ENCODE peak calls at places on chromosomes 3 and 15, in eight cellular contexts. Q, I, R, N, S, A, F and L are unnamed samples.

GRCh38 chr3:4494807-4495200 is 1.7 kb downstream of the ITPR1 start:
- DNase-seq in Q (no peak), I (no peak), R (no peak), N (no peak), S (no peak), A (no peak), F (no peak), L (no peak)

GRCh38 chr3:62888180-62888579 is 13.0 kb upstream of the CADPS start:
- DNase-seq in Q (peak), I (no peak), R (no peak), N (no peak), S (no peak), A (no peak), F (no peak), L (no peak)

GRCh38 chr3:114721209-114721608 is 425.9 kb downstream of the ZBTB20 start:
- DNase-seq in Q (no peak), I (no peak), R (no peak), N (no peak), S (no peak), A (no peak), F (no peak), L (no peak)

GRCh38 chr15:77504310-77504709 is 83.6 kb downstream of the HMG20A start:
- DNase-seq in Q (no peak), I (no peak), R (no peak), N (no peak), S (no peak), A (no peak), F (no peak), L (peak)

GRCh38 chr3:48247401-48247807 is 6.5 kb downstream of the ZNF589 start:
- DNase-seq in Q (no peak), I (no peak), R (no peak), N (no peak), S (no peak), A (no peak), F (no peak), L (no peak)

GRCh38 chr3:177427540-177427939 is 230.3 kb upstream of the TBL1XR1 start:
- DNase-seq in Q (no peak), I (no peak), R (no peak), N (no peak), S (no peak), A (peak), F (no peak), L (no peak)

GRCh38 chr3:186143280-186143679 is 34.4 kb upstream of the ETV5 start:
- DNase-seq in Q (peak), I (no peak), R (no peak), N (no peak), S (no peak), A (no peak), F (no peak), L (no peak)

GRCh38 chr15:41024141-41024540 is 70.9 kb downstream of the CHAC1 start:
- DNase-seq in Q (no peak), I (no peak), R (no peak), N (no peak), S (no peak), A (peak), F (no peak), L (no peak)

GRCh38 chr3:5638550-5638949 is 451.0 kb downstream of the EDEM1 start:
- DNase-seq in Q (no peak), I (no peak), R (no peak), N (no peak), S (no peak), A (no peak), F (no peak), L (no peak)

GRCh38 chr3:127815641-127816605 is 6.4 kb downstream of the MGLL start:
- DNase-seq in Q (no peak), I (no peak), R (no peak), N (no peak), S (no peak), A (no peak), F (no peak), L (no peak)

GRCh38 chr3:152769523-152769922 is 65.4 kb upstream of the P2RY1 start:
- DNase-seq in Q (no peak), I (no peak), R (no peak), N (no peak), S (peak), A (peak), F (peak), L (no peak)

GRCh38 chr15:75947117-75947516 is 43.4 kb downstream of the FBXO22 start:
- DNase-seq in Q (no peak), I (no peak), R (no peak), N (no peak), S (no peak), A (peak), F (no peak), L (no peak)

GRCh38 chr3:52222319-52223221 is 2.9 kb downstream of the TLR9 start:
- DNase-seq in Q (no peak), I (no peak), R (no peak), N (no peak), S (no peak), A (no peak), F (no peak), L (peak)

GRCh38 chr3:113844622-113845222 is 6.1 kb downstream of the GRAMD1C start:
- DNase-seq in Q (no peak), I (no peak), R (no peak), N (no peak), S (no peak), A (peak), F (peak), L (no peak)

GRCh38 chr3:152205097-152205593 is 63.6 kb upstream of the MBNL1 start:
- DNase-seq in Q (no peak), I (no peak), R (no peak), N (no peak), S (peak), A (no peak), F (peak), L (no peak)

GRCh38 chr3:136251511-136251910 is 1.4 kb downstream of the PCCB start:
- DNase-seq in Q (no peak), I (no peak), R (no peak), N (no peak), S (no peak), A (no peak), F (peak), L (no peak)

GRCh38 chr3:121989943-121990342 is 32.1 kb downstream of the ILDR1 start:
- DNase-seq in Q (no peak), I (no peak), R (no peak), N (no peak), S (no peak), A (peak), F (no peak), L (no peak)

GRCh38 chr3:172203522-172204258 is 164.3 kb downstream of the FNDC3B start:
- DNase-seq in Q (no peak), I (no peak), R (no peak), N (no peak), S (no peak), A (no peak), F (no peak), L (no peak)

GRCh38 chr3:129602309-129602708 is 4.2 kb downstream of the PLXND1 start:
- DNase-seq in Q (no peak), I (no peak), R (no peak), N (no peak), S (no peak), A (no peak), F (no peak), L (no peak)

GRCh38 chr15:38885001-38885400 is 320.4 kb upstream of the RASGRP1 start:
- DNase-seq in Q (no peak), I (no peak), R (no peak), N (no peak), S (no peak), A (no peak), F (no peak), L (no peak)

GRCh38 chr15:89132611-89133242 is 44.5 kb downstream of the ABHD2 start:
- DNase-seq in Q (no peak), I (peak), R (no peak), N (no peak), S (no peak), A (no peak), F (no peak), L (no peak)

GRCh38 chr3:98966862-98967554 is 65.5 kb upstream of the DCBLD2 start:
- DNase-seq in Q (no peak), I (no peak), R (no peak), N (no peak), S (no peak), A (no peak), F (no peak), L (no peak)

GRCh38 chr15:20357139-20358065 is 184.2 kb downstream of the GOLGA6L6 start:
- DNase-seq in Q (no peak), I (peak), R (no peak), N (no peak), S (no peak), A (no peak), F (peak), L (peak)

GRCh38 chr15:69666921-69667811 is 214.5 kb downstream of the RPLP1 start:
- DNase-seq in Q (no peak), I (no peak), R (no peak), N (no peak), S (peak), A (no peak), F (peak), L (no peak)

GRCh38 chr3:52005571-52005986 is 9.9 kb upstream of the RPL29 start:
- DNase-seq in Q (no peak), I (peak), R (no peak), N (peak), S (no peak), A (no peak), F (no peak), L (no peak)

GRCh38 chr15:97235285-97235985 is 725.1 kb upstream of the ARRDC4 start:
- DNase-seq in Q (peak), I (no peak), R (peak), N (peak), S (no peak), A (peak), F (no peak), L (no peak)

GRCh38 chr3:72338082-72338941 is 509.9 kb downstream of the SHQ1 start:
- DNase-seq in Q (no peak), I (no peak), R (no peak), N (no peak), S (no peak), A (no peak), F (no peak), L (no peak)

GRCh38 chr3:46931631-46932441 is 44.7 kb downstream of the CCDC12 start:
- DNase-seq in Q (no peak), I (peak), R (no peak), N (no peak), S (no peak), A (peak), F (no peak), L (no peak)

GRCh38 chr3:184655597-184655996 is 56.3 kb downstream of the MAGEF1 start:
- DNase-seq in Q (no peak), I (no peak), R (no peak), N (no peak), S (no peak), A (no peak), F (no peak), L (no peak)

GRCh38 chr15:57421540-57421939 is 45.2 kb downstream of the CGNL1 start:
- DNase-seq in Q (no peak), I (no peak), R (no peak), N (no peak), S (no peak), A (no peak), F (no peak), L (no peak)

GRCh38 chr3:58167431-58168351 is 43.1 kb downstream of the DNASE1L3 start:
- DNase-seq in Q (peak), I (peak), R (peak), N (peak), S (no peak), A (peak), F (peak), L (no peak)

GRCh38 chr3:141058996-141059395 is 7.8 kb downstream of the SPSB4 start:
- DNase-seq in Q (no peak), I (no peak), R (no peak), N (no peak), S (no peak), A (no peak), F (no peak), L (peak)

GRCh38 chr3:185732782-185733181 is 92.1 kb downstream of the IGF2BP2 start:
- DNase-seq in Q (no peak), I (no peak), R (no peak), N (no peak), S (no peak), A (no peak), F (no peak), L (no peak)

GRCh38 chr15:60255390-60255789 is 142.4 kb downstream of the ANXA2 start:
- DNase-seq in Q (no peak), I (no peak), R (no peak), N (no peak), S (peak), A (peak), F (peak), L (no peak)

GRCh38 chr3:31918179-31919165 is 62.6 kb downstream of the OSBPL10 start:
- DNase-seq in Q (no peak), I (no peak), R (no peak), N (no peak), S (peak), A (peak), F (peak), L (no peak)

GRCh38 chr15:97566957-97567356 is 393.5 kb upstream of the ARRDC4 start:
- DNase-seq in Q (no peak), I (no peak), R (no peak), N (no peak), S (no peak), A (no peak), F (no peak), L (no peak)

GRCh38 chr3:52437326-52438103 is 7.4 kb downstream of the SEMA3G start:
- DNase-seq in Q (no peak), I (peak), R (no peak), N (no peak), S (no peak), A (no peak), F (no peak), L (no peak)

GRCh38 chr3:31534036-31534435 is 1.3 kb downstream of the STT3B start:
- DNase-seq in Q (no peak), I (no peak), R (no peak), N (no peak), S (no peak), A (peak), F (peak), L (no peak)

GRCh38 chr3:71881041-71881440 is 96.1 kb upstream of the PROK2 start:
- DNase-seq in Q (no peak), I (no peak), R (no peak), N (no peak), S (no peak), A (no peak), F (no peak), L (no peak)

GRCh38 chr3:127064391-127065137 is 81.6 kb downstream of the PLXNA1 start:
- DNase-seq in Q (no peak), I (no peak), R (no peak), N (no peak), S (no peak), A (peak), F (no peak), L (no peak)

GRCh38 chr3:104614564-104614963 is 752.1 kb upstream of the ALCAM start:
- DNase-seq in Q (no peak), I (no peak), R (no peak), N (no peak), S (no peak), A (no peak), F (no peak), L (no peak)

GRCh38 chr3:104606812-104607211 is 759.9 kb upstream of the ALCAM start:
- DNase-seq in Q (no peak), I (no peak), R (no peak), N (no peak), S (no peak), A (no peak), F (no peak), L (no peak)

GRCh38 chr3:104612218-104612617 is 754.5 kb upstream of the ALCAM start:
- DNase-seq in Q (no peak), I (no peak), R (no peak), N (no peak), S (no peak), A (no peak), F (no peak), L (no peak)

DNA sequence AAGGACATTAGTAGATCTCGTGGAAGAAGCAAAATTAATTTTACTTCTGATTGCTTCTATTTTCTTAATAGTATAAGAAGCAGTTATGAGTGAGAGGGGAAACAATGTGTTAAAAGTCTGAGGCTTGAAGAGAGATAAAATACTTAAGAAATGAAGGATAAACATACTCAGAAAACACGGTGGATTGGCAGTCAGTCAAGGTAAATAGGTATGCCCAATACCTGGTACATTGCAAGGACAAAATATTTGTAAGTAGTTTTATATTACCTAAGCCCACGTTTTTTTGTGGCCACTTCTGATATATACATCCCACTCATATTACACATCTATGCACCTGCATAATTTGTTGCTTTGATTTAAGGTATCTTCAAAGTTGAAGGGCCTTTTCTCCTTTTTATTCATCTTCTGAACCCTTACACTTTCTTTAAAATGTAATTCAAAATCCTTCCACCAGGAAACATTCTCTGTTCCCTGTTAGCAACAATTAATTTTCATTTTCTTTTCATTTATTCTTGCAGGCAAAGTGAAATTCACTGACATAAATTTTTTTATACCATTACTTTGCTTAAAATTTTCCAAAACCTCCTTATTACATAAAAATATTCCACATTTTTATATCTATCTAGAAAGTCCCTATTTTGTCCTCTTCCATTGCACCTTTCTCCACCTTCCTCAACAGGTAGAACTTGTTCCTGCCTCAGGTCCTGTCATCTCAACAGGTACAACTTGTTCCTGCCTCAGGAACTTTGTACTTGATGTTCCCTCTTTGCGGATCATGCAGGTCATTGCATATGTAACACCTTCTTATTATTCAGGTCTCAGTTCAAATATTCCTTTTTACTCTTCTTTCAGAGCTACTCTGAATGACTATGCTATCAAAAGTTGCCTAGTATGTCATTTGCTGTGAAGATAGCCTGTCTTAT is 755.7 kb upstream of the ALCAM start:
- DNase-seq in Q (no peak), I (no peak), R (no peak), N (no peak), S (no peak), A (no peak), F (no peak), L (no peak)
- TF ChIP-seq CTCF in Q (peak), I (no peak), R (no peak), N (no peak), S (no peak), A (no peak), F (no peak), L (peak)

GRCh38 chr3:9399746-9400145 is 2.3 kb downstream of the SETD5 start:
- DNase-seq in Q (peak), I (peak), R (no peak), N (peak), S (no peak), A (peak), F (peak), L (peak)
- TF ChIP-seq CTCF in Q (no peak), I (no peak), R (no peak), N (no peak), S (no peak), A (peak), F (no peak), L (peak)

GRCh38 chr3:28903171-28903601 is 377.7 kb upstream of the RBMS3 start:
- DNase-seq in Q (no peak), I (peak), R (no peak), N (no peak), S (no peak), A (no peak), F (no peak), L (peak)

GRCh38 chr3:28905798-28906197 is 375.1 kb upstream of the RBMS3 start:
- DNase-seq in Q (no peak), I (no peak), R (no peak), N (no peak), S (no peak), A (no peak), F (no peak), L (no peak)

GRCh38 chr3:28906561-28907310 is 374.1 kb upstream of the RBMS3 start:
- DNase-seq in Q (no peak), I (no peak), R (no peak), N (no peak), S (no peak), A (no peak), F (no peak), L (no peak)

GRCh38 chr3:28912120-28912885 is 368.6 kb upstream of the RBMS3 start:
- DNase-seq in Q (no peak), I (no peak), R (no peak), N (no peak), S (no peak), A (peak), F (no peak), L (no peak)

GRCh38 chr3:28907616-28908015 is 373.3 kb upstream of the RBMS3 start:
- DNase-seq in Q (no peak), I (no peak), R (no peak), N (no peak), S (no peak), A (no peak), F (no peak), L (no peak)
- TF ChIP-seq CTCF in Q (no peak), I (no peak), R (no peak), N (no peak), S (no peak), A (no peak), F (no peak), L (no peak)

GRCh38 chr3:148642214-148642613 is 55.5 kb upstream of the AGTR1 start:
- DNase-seq in Q (no peak), I (no peak), R (no peak), N (no peak), S (no peak), A (peak), F (no peak), L (no peak)
- TF ChIP-seq CTCF in Q (no peak), I (no peak), R (no peak), N (no peak), S (no peak), A (no peak), F (no peak), L (no peak)

GRCh38 chr15:90201150-90201943 is at the start of gene SEMA4B:
- DNase-seq in Q (peak), I (peak), R (peak), N (peak), S (peak), A (peak), F (peak), L (no peak)
- TF ChIP-seq CTCF in Q (no peak), I (no peak), R (no peak), N (no peak), S (no peak), A (no peak), F (no peak), L (no peak)

GRCh38 chr3:124345845-124346244 is 353.9 kb upstream of the ROPN1 start:
- DNase-seq in Q (no peak), I (no peak), R (no peak), N (no peak), S (no peak), A (no peak), F (no peak), L (no peak)

GRCh38 chr3:124347418-124347817 is 355.5 kb upstream of the ROPN1 start:
- DNase-seq in Q (no peak), I (no peak), R (no peak), N (no peak), S (no peak), A (no peak), F (no peak), L (no peak)

GRCh38 chr3:124352143-124352528 is 360.2 kb upstream of the ROPN1 start:
- DNase-seq in Q (no peak), I (no peak), R (no peak), N (no peak), S (no peak), A (no peak), F (no peak), L (no peak)

GRCh38 chr3:124346487-124346886 is 354.6 kb upstream of the ROPN1 start:
- DNase-seq in Q (no peak), I (no peak), R (no peak), N (no peak), S (no peak), A (no peak), F (no peak), L (no peak)

DNA sequence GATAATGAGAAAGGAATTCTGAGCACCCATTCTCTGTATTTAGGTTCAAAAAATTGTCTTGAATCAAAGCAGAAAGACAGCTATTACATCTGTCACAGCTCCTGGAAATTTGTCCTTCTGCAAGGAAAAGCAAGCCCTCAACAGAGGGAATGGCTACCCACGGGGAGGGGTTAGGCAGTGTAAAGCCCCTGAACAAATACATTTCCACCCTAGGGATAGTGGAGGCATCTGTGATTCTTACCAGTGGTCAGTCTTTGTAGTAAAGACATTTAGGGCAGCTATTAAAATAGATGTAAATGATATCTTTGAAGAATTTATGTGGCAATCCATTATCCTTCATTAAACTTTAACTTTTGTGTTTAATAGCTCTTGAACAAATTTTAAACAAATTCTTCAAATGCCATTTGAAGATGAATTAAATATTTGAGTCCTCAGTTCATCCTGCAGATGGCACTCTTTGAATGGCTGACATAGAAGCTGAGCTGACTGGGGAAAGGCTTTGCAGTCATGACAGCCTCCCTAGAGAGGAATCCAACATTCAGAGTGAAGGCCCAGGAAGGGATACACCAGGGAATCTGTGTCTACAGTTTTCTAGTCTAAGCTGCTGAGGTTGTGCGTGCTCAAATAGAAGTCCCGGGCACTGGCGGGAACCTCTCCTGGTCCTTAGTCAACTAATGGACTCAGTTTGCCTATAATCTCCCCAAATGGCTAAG is 359.7 kb upstream of the ROPN1 start:
- DNase-seq in Q (peak), I (no peak), R (no peak), N (peak), S (no peak), A (peak), F (peak), L (no peak)
- TF ChIP-seq CTCF in Q (peak), I (peak), R (no peak), N (peak), S (peak), A (peak), F (peak), L (peak)